ENCODE peak calls at places on chromosomes 11 and 22, in five cellular contexts. R is HepG2, Y is GM12878, P is K562, L is upper lobe of left lung. W is an unnamed sample.

GRCh38 chr22:46547179-46547882 is 9.9 kb upstream of the CELSR1 start:
- ATAC-seq in R (peak), Y (no peak), P (no peak), L (peak), W (peak)

GRCh38 chr11:121328967-121329653 is 36.5 kb downstream of the SC5D start:
- ATAC-seq in R (no peak), Y (peak), P (peak), L (no peak), W (no peak)

GRCh38 chr22:41914611-41915034 is 251 bp downstream of the SHISA8 start:
- ATAC-seq in R (no peak), Y (no peak), P (peak), L (no peak), W (no peak)

GRCh38 chr22:30239421-30240405 is 6.8 kb downstream of the LIF start:
- ATAC-seq in R (no peak), Y (no peak), P (no peak), L (no peak), W (no peak)

GRCh38 chr11:64759722-64760719 is at the start of gene PYGM:
- ATAC-seq in R (peak), Y (peak), P (peak), L (peak), W (peak)

GRCh38 chr22:49789289-49790141 is 38.2 kb downstream of the BRD1 start:
- ATAC-seq in R (peak), Y (no peak), P (no peak), L (peak), W (peak)

GRCh38 chr11:289706-290620 is 1.0 kb downstream of the PGGHG start:
- ATAC-seq in R (no peak), Y (no peak), P (no peak), L (no peak), W (no peak)

GRCh38 chr22:35766654-35767580 is 49.2 kb downstream of the APOL5 start:
- ATAC-seq in R (no peak), Y (no peak), P (no peak), L (no peak), W (peak)

GRCh38 chr22:17281026-17281809 is 62.0 kb upstream of the ADA2 start:
- ATAC-seq in R (no peak), Y (no peak), P (no peak), L (no peak), W (no peak)

GRCh38 chr11:40921256-40921655 is 538.2 kb downstream of the LRRC4C start:
- ATAC-seq in R (no peak), Y (no peak), P (no peak), L (no peak), W (no peak)

GRCh38 chr22:43539572-43540533 is 128.0 kb downstream of the MPPED1 start:
- ATAC-seq in R (no peak), Y (no peak), P (no peak), L (no peak), W (no peak)

GRCh38 chr11:40285520-40285919 is 1173.9 kb downstream of the LRRC4C start:
- ATAC-seq in R (no peak), Y (no peak), P (no peak), L (no peak), W (no peak)

GRCh38 chr11:13091804-13092203 is 82.7 kb downstream of the RASSF10 start:
- ATAC-seq in R (no peak), Y (no peak), P (no peak), L (no peak), W (no peak)

GRCh38 chr11:103749158-103749557 is 287.3 kb upstream of the DDI1 start:
- ATAC-seq in R (no peak), Y (no peak), P (no peak), L (no peak), W (no peak)

GRCh38 chr11:61972796-61973602 is 5.6 kb upstream of the FTH1 start:
- ATAC-seq in R (peak), Y (peak), P (no peak), L (peak), W (peak)

GRCh38 chr22:47196493-47196849 is 434.0 kb downstream of the TBC1D22A start:
- ATAC-seq in R (no peak), Y (no peak), P (no peak), L (no peak), W (no peak)

GRCh38 chr11:330694-331314 is 10.1 kb upstream of the IFITM3 start:
- ATAC-seq in R (no peak), Y (peak), P (no peak), L (no peak), W (no peak)

GRCh38 chr22:33875316-33875715 is 45.0 kb downstream of the LARGE1 start:
- ATAC-seq in R (no peak), Y (no peak), P (no peak), L (peak), W (no peak)

GRCh38 chr22:42945027-42945426 is 69.9 kb downstream of the PACSIN2 start:
- ATAC-seq in R (no peak), Y (peak), P (no peak), L (no peak), W (no peak)

GRCh38 chr11:96481806-96482592 is 92.2 kb downstream of the JRKL start:
- ATAC-seq in R (no peak), Y (no peak), P (peak), L (no peak), W (no peak)

GRCh38 chr11:34750692-34751405 is 130.0 kb downstream of the EHF start:
- ATAC-seq in R (no peak), Y (no peak), P (no peak), L (no peak), W (no peak)

GRCh38 chr22:38163844-38164577 is 17.6 kb downstream of the PLA2G6 start:
- ATAC-seq in R (peak), Y (no peak), P (peak), L (no peak), W (no peak)

GRCh38 chr11:72321381-72321996 is 77.5 kb upstream of the PHOX2A start:
- ATAC-seq in R (no peak), Y (no peak), P (peak), L (no peak), W (no peak)

GRCh38 chr11:3745161-3745560 is 52.2 kb downstream of the NUP98 start:
- ATAC-seq in R (no peak), Y (no peak), P (no peak), L (no peak), W (no peak)

GRCh38 chr11:76233936-76234703 is 27.8 kb upstream of the WNT11 start:
- ATAC-seq in R (peak), Y (peak), P (peak), L (no peak), W (peak)

GRCh38 chr11:45141171-45141570 is 5.3 kb upstream of the PRDM11 start:
- ATAC-seq in R (no peak), Y (peak), P (no peak), L (no peak), W (no peak)

GRCh38 chr11:45144126-45145082 is 2.0 kb upstream of the PRDM11 start:
- ATAC-seq in R (no peak), Y (no peak), P (no peak), L (no peak), W (no peak)

GRCh38 chr11:45142241-45142885 is 4.1 kb upstream of the PRDM11 start:
- ATAC-seq in R (no peak), Y (no peak), P (no peak), L (no peak), W (no peak)

GRCh38 chr11:45143494-45143893 is 2.9 kb upstream of the PRDM11 start:
- ATAC-seq in R (no peak), Y (no peak), P (no peak), L (no peak), W (no peak)

GRCh38 chr11:45141631-45142030 is 4.8 kb upstream of the PRDM11 start:
- ATAC-seq in R (no peak), Y (peak), P (no peak), L (no peak), W (no peak)
- TF ChIP-seq POLR2AphosphoS5 in R (no peak), Y (no peak), P (no peak), L (no peak), W (no peak)

GRCh38 chr11:12075822-12076821 is 34.3 kb upstream of the MICAL2 start:
- ATAC-seq in R (no peak), Y (no peak), P (no peak), L (peak), W (peak)

GRCh38 chr11:12077535-12078280 is 32.7 kb upstream of the MICAL2 start:
- ATAC-seq in R (no peak), Y (no peak), P (no peak), L (no peak), W (no peak)

GRCh38 chr11:12076840-12077534 is 33.4 kb upstream of the MICAL2 start:
- ATAC-seq in R (no peak), Y (no peak), P (no peak), L (peak), W (peak)

GRCh38 chr11:12083380-12083779 is 27.0 kb upstream of the MICAL2 start:
- ATAC-seq in R (no peak), Y (no peak), P (peak), L (no peak), W (no peak)

DNA sequence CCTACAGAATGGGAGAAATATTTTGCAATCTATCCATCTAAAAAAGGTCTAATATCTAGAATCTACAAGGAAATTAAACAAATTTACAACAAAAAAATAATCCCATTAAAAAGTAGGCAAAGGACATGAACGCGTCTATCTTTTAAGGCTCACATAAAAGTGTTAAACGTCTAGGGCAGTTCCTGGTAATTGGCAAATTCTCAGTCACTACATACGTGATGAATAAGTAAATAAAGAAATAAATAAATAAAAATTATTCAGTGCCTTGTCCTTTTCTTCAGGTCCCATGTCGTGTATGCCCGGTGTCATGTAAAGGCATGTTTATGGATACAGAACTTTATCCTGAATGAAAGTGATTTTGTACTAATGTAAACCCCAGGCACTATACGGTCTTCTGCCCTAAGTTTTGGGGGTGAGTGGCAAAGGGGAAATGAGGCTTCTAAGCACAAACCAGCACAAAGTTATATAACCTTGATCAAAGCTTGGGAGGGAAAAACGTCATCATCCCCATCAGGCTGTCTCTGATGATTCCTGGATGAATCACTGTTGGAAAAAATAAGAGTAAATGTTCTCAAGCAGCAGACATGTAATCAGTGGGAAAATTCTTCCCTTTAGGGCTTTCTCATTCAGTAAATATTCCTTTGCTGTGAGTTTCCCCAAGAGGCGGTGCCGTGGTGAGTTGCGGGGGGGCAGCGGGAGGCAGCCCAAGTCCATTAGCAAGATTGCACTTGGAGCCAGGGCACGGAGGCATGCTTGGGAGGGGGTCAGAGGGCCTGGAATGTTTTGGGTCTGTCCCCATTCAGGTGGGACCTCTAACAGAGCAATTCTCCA is 30.4 kb upstream of the MICAL2 start:
- ATAC-seq in R (no peak), Y (no peak), P (no peak), L (peak), W (peak)
- TF ChIP-seq EP300 in R (no peak), Y (no peak), P (no peak), L (peak), W (peak)

GRCh38 chr11:9363954-9364912 is 20.2 kb upstream of the IPO7 start:
- ATAC-seq in R (peak), Y (peak), P (peak), L (peak), W (peak)
- TF ChIP-seq CTCF in R (peak), Y (no peak), P (peak), L (no peak), W (peak)

GRCh38 chr22:31441652-31442051 is 42.2 kb downstream of the DRG1 start:
- ATAC-seq in R (no peak), Y (no peak), P (no peak), L (no peak), W (no peak)

GRCh38 chr22:31436132-31436531 is 36.7 kb downstream of the DRG1 start:
- ATAC-seq in R (no peak), Y (no peak), P (no peak), L (no peak), W (no peak)

GRCh38 chr22:31442768-31443489 is 43.5 kb downstream of the DRG1 start:
- ATAC-seq in R (no peak), Y (no peak), P (no peak), L (no peak), W (no peak)

GRCh38 chr22:31440681-31441080 is 41.3 kb downstream of the DRG1 start:
- ATAC-seq in R (no peak), Y (no peak), P (no peak), L (no peak), W (no peak)

GRCh38 chr22:31439805-31440204 is 40.4 kb downstream of the DRG1 start:
- ATAC-seq in R (no peak), Y (no peak), P (no peak), L (no peak), W (no peak)
- TF ChIP-seq POLR2AphosphoS5 in R (no peak), Y (no peak), P (no peak), L (no peak), W (no peak)

GRCh38 chr11:86514453-86514852 is 139.8 kb downstream of the CCDC81 start:
- ATAC-seq in R (no peak), Y (peak), P (no peak), L (no peak), W (no peak)

GRCh38 chr11:86517557-86517956 is 142.9 kb downstream of the CCDC81 start:
- ATAC-seq in R (no peak), Y (no peak), P (no peak), L (no peak), W (no peak)

GRCh38 chr11:86513746-86514373 is 139.2 kb downstream of the CCDC81 start:
- ATAC-seq in R (no peak), Y (no peak), P (no peak), L (no peak), W (no peak)

GRCh38 chr11:86513138-86513537 is 138.5 kb downstream of the CCDC81 start:
- ATAC-seq in R (no peak), Y (no peak), P (no peak), L (no peak), W (no peak)

DNA sequence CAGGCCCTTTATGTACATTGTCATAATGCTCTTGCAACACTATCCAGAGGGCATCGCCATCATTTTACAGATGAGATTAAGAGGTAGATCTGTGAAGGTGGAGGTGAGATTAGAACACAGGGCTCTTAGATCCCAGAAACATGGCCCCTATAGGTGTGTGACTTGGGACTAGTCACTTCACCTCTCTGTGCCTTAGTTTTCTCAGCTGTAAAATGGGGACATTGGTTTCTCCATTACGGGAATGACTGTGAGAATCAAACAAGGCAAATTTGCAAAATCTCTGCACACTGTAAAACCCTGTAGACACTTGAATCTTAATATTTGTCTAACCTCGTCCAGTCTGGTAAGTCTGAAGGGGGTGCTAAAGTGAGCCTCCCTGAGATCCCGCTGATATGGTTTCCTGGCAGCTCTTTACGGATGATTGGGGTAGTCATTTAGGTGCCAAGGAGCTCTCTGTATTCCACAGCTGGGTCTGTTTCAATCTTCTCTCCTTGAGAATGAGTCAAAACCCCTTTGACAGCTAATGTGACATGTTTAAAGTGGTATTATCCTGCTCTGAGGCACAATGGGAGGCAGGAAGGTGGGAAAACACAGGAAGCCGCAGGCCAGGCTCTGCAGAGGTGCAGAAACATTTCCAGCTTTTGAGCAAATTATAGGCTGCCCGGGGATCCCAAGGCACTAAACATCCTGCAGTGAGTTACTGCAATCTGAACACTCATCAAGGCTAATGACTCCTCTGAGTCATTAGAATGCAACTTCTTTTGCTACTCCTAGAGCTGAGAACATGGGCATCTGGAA is 140.8 kb downstream of the CCDC81 start:
- ATAC-seq in R (no peak), Y (no peak), P (no peak), L (no peak), W (no peak)
- TF ChIP-seq EP300 in R (no peak), Y (no peak), P (no peak), L (no peak), W (no peak)

GRCh38 chr11:20759541-20759940 is 90.2 kb downstream of the NELL1 start:
- ATAC-seq in R (no peak), Y (no peak), P (no peak), L (no peak), W (no peak)

GRCh38 chr11:20754957-20755356 is 85.6 kb downstream of the NELL1 start:
- ATAC-seq in R (peak), Y (no peak), P (no peak), L (no peak), W (no peak)
- TF ChIP-seq CTCF in R (peak), Y (no peak), P (no peak), L (no peak), W (no peak)

W was measured in gastroesophageal sphincter.